ENCODE peak calls at places on chromosomes 12 and 14, in eight cellular contexts. G is neural crest cell; R is LoVo; Z is stomach; L is germinal center; S is cerebellar cortex; W is NAMALWA; Y is stimulated activated naive B cell treated with anti-CD40 and anti-IgM and Interleukin-4, amounts not matched to agents 10 μg/mL and 1 μg/mL and 100 μg/mL, for 72 hours. E is an unnamed sample.

GRCh38 chr12:54700301-54700700 is 52.1 kb upstream of the DCD start:
- DNase-seq in G (no peak), R (no peak), Z (no peak), L (no peak), S (no peak), W (no peak), Y (no peak), E (no peak)

GRCh38 chr12:58847876-58848600 is 72.3 kb downstream of the LRIG3 start:
- DNase-seq in G (no peak), R (no peak), Z (no peak), L (no peak), S (no peak), W (no peak), Y (no peak), E (no peak)

GRCh38 chr14:23085458-23085857 is 9.5 kb downstream of the ACIN1 start:
- DNase-seq in G (no peak), R (no peak), Z (no peak), L (no peak), S (no peak), W (no peak), Y (no peak), E (no peak)

GRCh38 chr12:116121453-116121871 is 156.0 kb downstream of the MED13L start:
- DNase-seq in G (no peak), R (no peak), Z (no peak), L (no peak), S (no peak), W (no peak), Y (no peak), E (no peak)

GRCh38 chr14:98756749-98757148 is 515.2 kb downstream of the BCL11B start:
- DNase-seq in G (no peak), R (no peak), Z (no peak), L (no peak), S (no peak), W (no peak), Y (no peak), E (no peak)

GRCh38 chr12:46534442-46534841 is 161.9 kb upstream of the SLC38A2 start:
- DNase-seq in G (no peak), R (no peak), Z (no peak), L (no peak), S (no peak), W (no peak), Y (no peak), E (no peak)

GRCh38 chr12:48388430-48388829 is 37.7 kb upstream of the ZNF641 start:
- DNase-seq in G (no peak), R (no peak), Z (no peak), L (no peak), S (no peak), W (no peak), Y (no peak), E (no peak)

GRCh38 chr12:6451348-6452244 is at the start of gene TAPBPL:
- DNase-seq in G (peak), R (peak), Z (peak), L (peak), S (peak), W (peak), Y (peak), E (peak)

GRCh38 chr14:68407275-68407674 is 385.6 kb downstream of the ZFP36L1 start:
- DNase-seq in G (no peak), R (peak), Z (no peak), L (no peak), S (no peak), W (no peak), Y (no peak), E (no peak)

GRCh38 chr12:109461846-109462766 is 15.0 kb downstream of the KCTD10 start:
- DNase-seq in G (no peak), R (peak), Z (peak), L (no peak), S (no peak), W (no peak), Y (no peak), E (no peak)

GRCh38 chr12:6532927-6533652 is 1.2 kb upstream of the GAPDH start:
- DNase-seq in G (peak), R (peak), Z (peak), L (peak), S (peak), W (peak), Y (no peak), E (peak)

E was measured in SW 1271.